ENCODE peak calls at places on chromosomes 4 and X, in ten cellular contexts. G, S, M, K, T, C, J, D, E and P are unnamed samples.

GRCh38 chr4:70759126-70759525 is 37.4 kb downstream of the RUFY3 start:
- DNase-seq in M (no peak), C (no peak), T (no peak), J (no peak), S (no peak), K (no peak), D (no peak), E (no peak), G (no peak), P (no peak)

GRCh38 chr4:126123933-126124332 is 809.2 kb downstream of the FAT4 start:
- DNase-seq in S (peak; percentile 30), T (no peak), M (no peak), J (no peak), K (no peak), E (peak; percentile 9), C (no peak), D (no peak), G (peak; percentile 1), P (no peak)

GRCh38 chr4:156676116-156676851 is 295.3 kb downstream of the PDGFC start:
- DNase-seq in J (no peak), K (no peak), T (no peak), E (peak; percentile 8), M (no peak), G (no peak), C (no peak), S (peak; percentile 49), D (no peak), P (no peak)

GRCh38 chr4:42608551-42608950 is 48.4 kb downstream of the ATP8A1 start:
- DNase-seq in G (no peak), T (no peak), C (no peak), M (no peak), E (no peak), S (peak; percentile 3), K (no peak), J (no peak), D (no peak), P (no peak)

GRCh38 chrX:14026121-14026520 is 3.6 kb downstream of the GEMIN8 start:
- DNase-seq in E (no peak), C (no peak), D (no peak), T (no peak), G (no peak), M (no peak), J (no peak), K (no peak), S (no peak), P (no peak)

GRCh38 chr4:8643441-8643840 is 50.9 kb downstream of the CPZ start:
- DNase-seq in G (no peak), K (peak; percentile 16), M (no peak), D (no peak), E (no peak), T (no peak), C (no peak), S (no peak), J (no peak), P (no peak)

GRCh38 chrX:130555341-130555740 is 153.6 kb downstream of the RBMX2 start:
- DNase-seq in D (no peak), E (peak; percentile 69), K (no peak), G (no peak), J (no peak), M (peak; percentile 88), T (no peak), S (no peak), C (no peak), P (no peak)

GRCh38 chr4:139416073-139416673 is 37.7 kb upstream of the RAB33B start:
- DNase-seq in T (peak; percentile 13), E (peak; percentile 59), C (no peak), M (peak; percentile 24), D (no peak), K (no peak), J (no peak), S (peak; percentile 48), G (peak; percentile 81), P (no peak)

GRCh38 chrX:101602077-101602476 is 15.7 kb downstream of the ARMCX6 start:
- DNase-seq in D (no peak), T (no peak), K (no peak), S (peak; percentile 19), E (peak; percentile 73), C (no peak), J (no peak), G (peak; percentile 62), M (peak; percentile 33), P (no peak)

GRCh38 chr4:8744083-8744805 is 127.4 kb downstream of the HMX1 start:
- DNase-seq in M (no peak), G (no peak), T (no peak), E (no peak), S (no peak), K (no peak), C (no peak), J (peak; percentile 2), D (no peak), P (no peak)

GRCh38 chr4:81136161-81136910 is 78.7 kb downstream of the PRKG2 start:
- DNase-seq in K (no peak), C (no peak), D (no peak), M (peak; percentile 88), S (peak; percentile 93), G (peak; percentile 100), E (peak; percentile 95), J (peak; percentile 34), T (no peak), P (no peak)

GRCh38 chrX:154059231-154059630 is 38.3 kb downstream of the MECP2 start:
- DNase-seq in M (no peak), D (no peak), E (no peak), T (no peak), J (no peak), K (no peak), S (no peak), C (no peak), G (no peak), P (no peak)

GRCh38 chr4:169312690-169313422 is 42.1 kb upstream of the SH3RF1 start:
- DNase-seq in M (no peak), C (no peak), K (no peak), G (no peak), D (no peak), E (no peak), S (no peak), T (no peak), J (no peak), P (no peak)

GRCh38 chr4:169315530-169316306 is 45.0 kb upstream of the SH3RF1 start:
- DNase-seq in K (no peak), D (no peak), C (no peak), S (peak; percentile 82), T (no peak), J (no peak), G (peak; percentile 73), E (peak; percentile 47), M (no peak), P (no peak)

GRCh38 chr4:169313732-169314131 is 43.0 kb upstream of the SH3RF1 start:
- DNase-seq in D (no peak), C (no peak), M (no peak), E (no peak), J (no peak), K (no peak), S (no peak), T (no peak), G (no peak), P (no peak)

GRCh38 chr4:169311643-169312365 is 41.0 kb upstream of the SH3RF1 start:
- DNase-seq in T (peak; percentile 74), J (no peak), S (peak; percentile 39), G (peak; percentile 70), M (peak; percentile 19), C (no peak), K (no peak), D (peak; percentile 55), E (peak; percentile 60), P (no peak)

DNA sequence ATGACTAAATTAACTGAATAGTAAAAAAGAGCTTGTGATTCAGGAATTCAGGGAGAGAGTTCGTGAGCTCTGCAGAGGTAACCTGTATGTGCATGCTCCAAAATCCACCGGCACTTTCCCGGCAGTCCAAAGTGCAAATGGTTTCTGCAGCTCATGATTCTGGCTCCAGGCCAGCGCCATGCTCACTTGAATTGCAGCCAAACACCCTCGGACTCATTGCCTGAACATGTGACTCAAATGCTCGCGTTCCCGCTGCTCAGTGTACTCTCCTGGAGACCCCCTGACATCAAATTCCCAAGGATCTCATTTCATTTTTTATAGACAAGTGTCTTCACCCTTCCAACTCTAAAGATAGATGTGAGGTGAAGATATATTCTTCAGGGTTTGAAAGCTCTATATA is 44.1 kb upstream of the SH3RF1 start:
- DNase-seq in S (peak; percentile 67), T (no peak), D (peak; percentile 76), K (peak; percentile 92), M (peak; percentile 20), E (peak; percentile 58), C (peak; percentile 89), J (peak; percentile 21), G (peak; percentile 58), P (peak; percentile 88)
- H3K4me3 ChIP-seq in S (peak overlapping the region; percentile 13), T (no peak overlapping the region), D (no peak overlapping the region), K (no peak overlapping the region), M (no peak overlapping the region), E (peak overlapping the region; percentile 13), C (no peak overlapping the region), J (no peak overlapping the region), G (peak overlapping the region; percentile 3), P (peak overlapping the region; percentile 25)

GRCh38 chrX:155761185-155761584 is 120.0 kb upstream of the VAMP7 start:
- DNase-seq in T (no peak), K (no peak), G (no peak), S (no peak), M (no peak), E (no peak), C (no peak), J (no peak), D (no peak), P (no peak)

GRCh38 chrX:155755706-155756337 is 125.3 kb upstream of the VAMP7 start:
- DNase-seq in J (no peak), M (no peak), D (no peak), T (no peak), K (no peak), S (no peak), E (no peak), G (no peak), C (no peak), P (no peak)

DNA sequence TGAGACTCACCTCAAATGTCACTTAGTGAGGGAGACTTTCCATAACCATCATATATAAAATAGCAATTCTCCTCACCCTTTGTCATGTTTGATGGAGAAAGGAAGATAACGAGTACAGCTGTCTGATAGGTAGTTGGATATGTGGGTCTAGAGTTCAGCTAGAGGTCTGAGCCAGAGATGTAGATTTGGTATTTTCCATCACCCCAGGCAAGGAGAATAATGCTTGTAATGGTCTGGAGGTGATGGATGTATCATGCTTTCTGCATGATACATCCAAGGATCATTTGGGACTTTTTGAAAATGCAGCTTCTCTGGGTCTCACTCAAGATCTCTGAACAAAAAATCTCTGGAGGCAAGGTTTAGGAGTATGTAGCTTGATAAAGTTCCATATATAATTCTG is 123.8 kb upstream of the VAMP7 start:
- DNase-seq in S (no peak), M (no peak), C (no peak), E (no peak), T (no peak), J (no peak), K (no peak), G (no peak), D (no peak), P (no peak)
- H3K4me3 ChIP-seq in S (no peak overlapping the region), M (no peak overlapping the region), C (no peak overlapping the region), E (no peak overlapping the region), T (no peak overlapping the region), J (no peak overlapping the region), K (no peak overlapping the region), G (no peak overlapping the region), D (no peak overlapping the region), P (no peak overlapping the region)

GRCh38 chrX:135421932-135422809 is at the start of gene SMIM10L2A:
- DNase-seq in T (no peak), E (peak; percentile 2), S (no peak), M (no peak), K (no peak), J (no peak), G (no peak), D (no peak), C (peak; percentile 45), P (no peak)
- H3K4me3 ChIP-seq in T (peak within 1 kb of the TSS; percentile 58), E (no peak within 1 kb of the TSS), S (peak within 1 kb of the TSS; percentile 44), M (peak within 1 kb of the TSS; percentile 16), K (peak within 1 kb of the TSS; percentile 41), J (peak within 1 kb of the TSS; percentile 45), G (peak within 1 kb of the TSS; percentile 41), D (peak within 1 kb of the TSS; percentile 57), C (no peak within 1 kb of the TSS), P (peak within 1 kb of the TSS; percentile 53)

GRCh38 chrX:139933904-139934303 is 1.1 kb upstream of the ATP11C start:
- DNase-seq in M (no peak), K (peak; percentile 48), E (no peak), J (no peak), C (no peak), T (no peak), S (no peak), G (no peak), D (no peak), P (no peak)
- H3K4me3 ChIP-seq in M (peak overlapping the region; percentile 63), K (peak overlapping the region; percentile 84), E (peak overlapping the region; percentile 87), J (peak overlapping the region; percentile 82), C (no peak overlapping the region), T (no peak overlapping the region), S (peak overlapping the region; percentile 70), G (peak overlapping the region; percentile 64), D (peak overlapping the region; percentile 85), P (peak overlapping the region; percentile 89)